ENCODE peak calls at places on chromosomes 5 and 9, in seven cellular contexts. Q is NCI-H1105 treated with DMSO at 0.1 percent for 48 hours; I is RPMI7951; S is AG08396; A is Calu3; E is stimulated activated CD4-positive, alpha-beta T cell treated with anti-CD3 and anti-CD28 coated beads, Interleukin-1b, Interleukin-23, amount 100 ng/mL, for 24 hours; R is activated CD4-positive, alpha-beta T cell treated with anti-CD3 and anti-CD28 coated beads for 36 hours. B is an unnamed sample.
A peak's percentile ranks its signal among the peaks of the same experiment; 100 is the strongest.

GRCh38 chr5:67842806-67843205 is 372.8 kb upstream of the PIK3R1 start:
- DNase-seq in A (no peak), R (no peak), I (peak; percentile 46), E (no peak), Q (no peak), S (no peak), B (no peak)

GRCh38 chr9:13805566-13805965 is 508.4 kb downstream of the NFIB start:
- DNase-seq in A (no peak), S (no peak), Q (no peak), I (no peak), E (no peak), R (no peak), B (no peak)

GRCh38 chr9:22425551-22425950 is 21.1 kb upstream of the DMRTA1 start:
- DNase-seq in R (no peak), E (no peak), S (no peak), I (no peak), Q (no peak), A (no peak), B (no peak)

GRCh38 chr5:37283214-37283820 is 34.1 kb upstream of the CPLANE1 start:
- DNase-seq in E (no peak), Q (no peak), R (no peak), S (no peak), A (no peak), I (peak; percentile 3), B (no peak)

GRCh38 chr5:91311168-91311696 is 71.9 kb downstream of the ARRDC3 start:
- DNase-seq in Q (no peak), I (no peak), E (no peak), R (no peak), A (no peak), S (no peak), B (no peak)

GRCh38 chr5:5178580-5178979 is 38.5 kb downstream of the ADAMTS16 start:
- DNase-seq in Q (no peak), R (no peak), I (no peak), S (no peak), A (no peak), E (no peak), B (no peak)

GRCh38 chr9:93082841-93083411 is 13.1 kb upstream of the CARD19 start:
- DNase-seq in S (no peak), R (peak; percentile 37), I (no peak), E (no peak), Q (no peak), A (no peak), B (no peak)

GRCh38 chr9:116269250-116269649 is 115.7 kb downstream of the PAPPA start:
- DNase-seq in A (no peak), R (no peak), S (no peak), E (no peak), Q (no peak), I (peak; percentile 8), B (no peak)

GRCh38 chr5:2686296-2686695 is 65.2 kb downstream of the IRX2 start:
- DNase-seq in S (no peak), A (no peak), I (no peak), R (no peak), Q (peak; percentile 22), E (no peak), B (no peak)

GRCh38 chr9:38294561-38294960 is 97.9 kb upstream of the ALDH1B1 start:
- DNase-seq in E (no peak), R (no peak), S (no peak), I (no peak), A (no peak), Q (no peak), B (no peak)

GRCh38 chr5:118891252-118891651 is 97.1 kb downstream of the DTWD2 start:
- DNase-seq in R (no peak), E (no peak), A (no peak), I (no peak), S (no peak), Q (peak; percentile 43), B (no peak)

GRCh38 chr9:129869585-129870501 is 34.6 kb downstream of the USP20 start:
- DNase-seq in I (no peak), S (no peak), R (no peak), Q (no peak), E (no peak), A (no peak), B (no peak)

GRCh38 chr5:124289641-124290201 is 456.7 kb downstream of the ZNF608 start:
- DNase-seq in R (no peak), I (no peak), A (no peak), Q (peak; percentile 79), E (no peak), S (no peak), B (no peak)

GRCh38 chr5:149667084-149667826 is 62.9 kb upstream of the PPARGC1B start:
- DNase-seq in S (peak; percentile 52), I (peak; percentile 19), Q (no peak), A (peak; percentile 49), E (no peak), R (peak; percentile 46), B (peak; percentile 33)